ENCODE peak calls at places on chromosomes 11 and 22, in eight cellular contexts. S is AG09309, N is endothelial cell of umbilical vein, U is RWPE1, A is AG04449, P is AG10803, W is sigmoid colon, Y is Calu3. Z is an unnamed sample.

GRCh38 chr22:30206964-30207363 is 39.6 kb downstream of the LIF start:
- DNase-seq in S (no peak), N (peak), U (peak), A (peak), P (peak), W (peak), Y (peak), Z (peak)

GRCh38 chr11:24859801-24860300 is 363.0 kb downstream of the LUZP2 start:
- DNase-seq in S (no peak), N (no peak), U (no peak), A (no peak), P (no peak), W (no peak), Y (no peak), Z (no peak)

GRCh38 chr11:121291896-121292502 is 572 bp upstream of the SC5D start:
- DNase-seq in S (no peak), N (no peak), U (no peak), A (no peak), P (no peak), W (no peak), Y (no peak), Z (no peak)

GRCh38 chr22:22720201-22720723 is 75.8 kb downstream of the GGTLC2 start:
- DNase-seq in S (no peak), N (peak), U (no peak), A (peak), P (peak), W (no peak), Y (peak), Z (no peak)

GRCh38 chr22:37353839-37354238 is 71.5 kb downstream of the CYTH4 start:
- DNase-seq in S (peak), N (no peak), U (peak), A (no peak), P (peak), W (no peak), Y (no peak), Z (no peak)

GRCh38 chr11:4983851-4984250 is 10.8 kb upstream of the OR51L1 start:
- DNase-seq in S (no peak), N (no peak), U (no peak), A (no peak), P (no peak), W (no peak), Y (peak), Z (no peak)

GRCh38 chr11:269146-269890 is 8.9 kb upstream of the NLRP6 start:
- DNase-seq in S (no peak), N (no peak), U (no peak), A (no peak), P (peak), W (no peak), Y (no peak), Z (no peak)

GRCh38 chr11:119782673-119783072 is 53.7 kb upstream of the NECTIN1 start:
- DNase-seq in S (no peak), N (no peak), U (no peak), A (peak), P (peak), W (no peak), Y (no peak), Z (no peak)

GRCh38 chr11:70497536-70498075 is 99.3 kb downstream of the CTTN start:
- DNase-seq in S (no peak), N (no peak), U (no peak), A (no peak), P (no peak), W (peak), Y (no peak), Z (no peak)

GRCh38 chr22:49365191-49365837 is 462.4 kb downstream of the BRD1 start:
- DNase-seq in S (no peak), N (no peak), U (no peak), A (no peak), P (no peak), W (peak), Y (no peak), Z (no peak)

GRCh38 chr22:26403827-26404226 is 25.2 kb upstream of the ASPHD2 start:
- DNase-seq in S (no peak), N (no peak), U (no peak), A (no peak), P (no peak), W (no peak), Y (no peak), Z (no peak)

GRCh38 chr11:109077340-109077927 is 344.6 kb upstream of the C11orf87 start:
- DNase-seq in S (no peak), N (no peak), U (no peak), A (no peak), P (no peak), W (no peak), Y (no peak), Z (no peak)

GRCh38 chr22:29348956-29349355 is 33.5 kb upstream of the RASL10A start:
- DNase-seq in S (no peak), N (no peak), U (peak), A (no peak), P (no peak), W (no peak), Y (no peak), Z (no peak)

GRCh38 chr11:30949838-30950237 is 363.7 kb upstream of the MPPED2 start:
- DNase-seq in S (no peak), N (no peak), U (no peak), A (no peak), P (no peak), W (no peak), Y (no peak), Z (no peak)

GRCh38 chr11:26992031-26992541 is 1.8 kb upstream of the FIBIN start:
- DNase-seq in S (peak), N (no peak), U (peak), A (peak), P (peak), W (no peak), Y (no peak), Z (no peak)

GRCh38 chr22:17842386-17842785 is 68.1 kb upstream of the BID start:
- DNase-seq in S (no peak), N (no peak), U (no peak), A (no peak), P (no peak), W (peak), Y (no peak), Z (no peak)

GRCh38 chr11:34053161-34053686 is 1.7 kb downstream of the CAPRIN1 start:
- DNase-seq in S (no peak), N (peak), U (peak), A (no peak), P (peak), W (peak), Y (peak), Z (peak)

GRCh38 chr11:111632798-111633197 is 30.5 kb downstream of the SIK2 start:
- DNase-seq in S (no peak), N (no peak), U (no peak), A (no peak), P (no peak), W (no peak), Y (no peak), Z (no peak)

DNA sequence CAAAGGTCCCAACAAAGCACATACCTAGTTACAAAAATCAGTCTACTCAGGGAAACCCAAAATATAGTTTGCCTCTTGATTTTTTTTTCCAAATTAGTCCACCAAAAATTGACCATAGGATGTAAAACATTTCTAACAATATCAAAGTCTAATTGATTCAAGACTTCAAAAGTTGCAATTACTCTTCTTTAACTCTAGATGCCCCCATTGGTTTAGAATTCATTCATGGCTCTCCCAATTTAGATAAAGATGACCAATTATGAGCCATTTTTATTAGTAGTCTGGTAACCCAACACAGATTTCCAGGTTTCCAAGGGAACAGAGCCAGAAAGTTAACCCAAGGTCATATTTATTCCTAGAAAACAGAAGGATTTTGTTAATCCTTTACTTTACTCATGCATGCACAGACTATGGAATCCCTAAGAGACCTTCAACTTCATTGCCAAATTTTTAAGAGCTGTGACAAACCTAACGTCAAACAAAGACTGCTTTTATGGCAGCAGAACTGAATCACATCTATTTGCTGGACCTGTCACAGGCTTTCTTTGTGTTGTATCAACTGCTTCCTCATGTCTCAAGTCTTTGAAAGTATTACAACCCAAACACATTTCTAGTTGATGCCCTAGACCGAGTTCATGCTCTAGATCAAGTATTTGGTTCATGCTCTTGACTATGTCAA is 55.3 kb downstream of the C22orf42 start:
- DNase-seq in S (no peak), N (no peak), U (no peak), A (no peak), P (peak), W (no peak), Y (no peak), Z (no peak)
- TF ChIP-seq CTCF in S (peak), N (peak), U (no peak), A (no peak), P (peak), W (peak), Y (peak), Z (no peak)

GRCh38 chr11:7278314-7278917 is 26.7 kb downstream of the SYT9 start:
- DNase-seq in S (peak), N (peak), U (peak), A (no peak), P (peak), W (no peak), Y (peak), Z (no peak)
- TF ChIP-seq CTCF in S (peak), N (peak), U (peak), A (peak), P (peak), W (peak), Y (peak), Z (no peak)

GRCh38 chr11:14650064-14650463 is 6.5 kb downstream of the PDE3B start:
- DNase-seq in S (no peak), N (no peak), U (no peak), A (no peak), P (no peak), W (no peak), Y (no peak), Z (no peak)
- TF ChIP-seq CTCF in S (no peak), N (no peak), U (no peak), A (no peak), P (no peak), W (no peak), Y (no peak), Z (no peak)

GRCh38 chr11:92739020-92739419 is 230.4 kb upstream of the MTNR1B start:
- DNase-seq in S (peak), N (no peak), U (no peak), A (peak), P (peak), W (no peak), Y (no peak), Z (no peak)

GRCh38 chr11:92738281-92738680 is 231.2 kb upstream of the MTNR1B start:
- DNase-seq in S (no peak), N (no peak), U (no peak), A (no peak), P (peak), W (no peak), Y (no peak), Z (no peak)

GRCh38 chr11:92740251-92740650 is 229.2 kb upstream of the MTNR1B start:
- DNase-seq in S (no peak), N (no peak), U (no peak), A (no peak), P (no peak), W (no peak), Y (no peak), Z (no peak)

GRCh38 chr11:92735039-92735438 is 234.4 kb upstream of the MTNR1B start:
- DNase-seq in S (no peak), N (no peak), U (peak), A (no peak), P (no peak), W (no peak), Y (no peak), Z (no peak)
- TF ChIP-seq CTCF in S (peak), N (no peak), U (peak), A (peak), P (peak), W (no peak), Y (no peak), Z (no peak)

DNA sequence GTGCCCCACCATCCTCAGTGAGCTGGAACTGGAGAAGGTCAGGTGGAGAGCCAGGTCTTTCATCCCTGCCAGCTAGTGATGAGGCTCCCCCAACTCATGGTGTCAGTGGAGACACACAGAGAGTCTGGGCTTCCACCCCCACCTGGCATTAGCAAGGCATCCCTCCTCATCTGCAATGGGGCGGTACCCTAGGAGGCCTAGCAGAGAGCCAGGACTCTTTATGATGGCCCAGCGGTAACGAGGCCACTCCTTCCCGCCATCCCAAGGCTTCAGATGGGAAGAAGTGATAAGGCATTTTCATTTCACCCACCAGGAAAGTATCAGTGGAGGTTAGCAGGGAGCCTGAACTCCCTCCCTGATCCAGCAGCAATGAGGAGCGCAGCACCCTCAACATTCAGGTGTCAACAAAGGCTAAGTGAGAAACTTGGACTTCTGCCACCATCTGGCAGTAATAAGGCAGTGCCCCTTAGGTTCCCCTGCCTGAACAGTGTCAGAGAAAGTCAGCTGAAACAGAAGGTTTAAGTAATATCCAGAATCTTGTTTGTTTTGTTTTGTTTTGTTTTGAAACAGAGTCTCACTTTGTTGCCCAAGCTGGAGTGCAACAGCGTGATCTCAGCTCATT is 40.5 kb upstream of the FBLN1 start:
- DNase-seq in S (no peak), N (no peak), U (no peak), A (no peak), P (no peak), W (no peak), Y (no peak), Z (no peak)
- TF ChIP-seq CTCF in S (no peak), N (no peak), U (no peak), A (no peak), P (no peak), W (no peak), Y (no peak), Z (no peak)

DNA sequence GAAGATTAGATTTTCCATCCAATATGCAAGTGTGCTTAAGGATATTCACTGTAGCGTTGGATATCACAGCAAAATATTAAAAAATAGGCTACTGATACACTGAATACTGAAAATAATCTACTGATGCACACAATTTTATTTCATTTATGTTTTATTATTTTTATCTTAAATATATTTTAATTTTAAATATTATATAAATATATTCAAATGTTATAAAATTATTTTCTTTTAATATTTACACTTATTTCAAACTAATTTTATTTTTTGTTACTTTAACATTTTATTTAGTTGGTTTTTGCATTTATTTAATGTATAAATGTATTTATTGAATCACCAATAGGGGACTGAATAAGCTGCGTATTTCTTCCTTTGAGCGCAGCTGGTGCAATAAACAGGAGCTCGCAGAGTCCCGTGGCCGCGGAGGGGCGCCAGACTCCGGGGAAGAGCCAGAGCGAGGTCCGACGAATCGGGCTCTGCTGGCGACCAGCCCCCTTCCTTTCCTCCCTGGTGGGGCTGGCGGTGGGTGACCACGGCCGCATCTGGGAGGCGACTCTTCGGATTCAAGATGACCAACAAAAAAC is 12.2 kb downstream of the MMP3 start:
- DNase-seq in S (no peak), N (peak), U (no peak), A (no peak), P (peak), W (peak), Y (peak), Z (no peak)
- TF ChIP-seq CTCF in S (peak), N (peak), U (peak), A (peak), P (peak), W (peak), Y (peak), Z (no peak)

GRCh38 chr22:47167056-47167455 is 404.6 kb downstream of the TBC1D22A start:
- DNase-seq in S (no peak), N (no peak), U (no peak), A (no peak), P (no peak), W (peak), Y (no peak), Z (peak)

GRCh38 chr22:47169801-47170140 is 407.3 kb downstream of the TBC1D22A start:
- DNase-seq in S (no peak), N (no peak), U (no peak), A (no peak), P (no peak), W (no peak), Y (no peak), Z (peak)

GRCh38 chr22:47168441-47168840 is 406.0 kb downstream of the TBC1D22A start:
- DNase-seq in S (no peak), N (no peak), U (no peak), A (no peak), P (no peak), W (peak), Y (no peak), Z (peak)

GRCh38 chr22:47171441-47172221 is 409.2 kb downstream of the TBC1D22A start:
- DNase-seq in S (no peak), N (no peak), U (no peak), A (no peak), P (no peak), W (peak), Y (no peak), Z (peak)

DNA sequence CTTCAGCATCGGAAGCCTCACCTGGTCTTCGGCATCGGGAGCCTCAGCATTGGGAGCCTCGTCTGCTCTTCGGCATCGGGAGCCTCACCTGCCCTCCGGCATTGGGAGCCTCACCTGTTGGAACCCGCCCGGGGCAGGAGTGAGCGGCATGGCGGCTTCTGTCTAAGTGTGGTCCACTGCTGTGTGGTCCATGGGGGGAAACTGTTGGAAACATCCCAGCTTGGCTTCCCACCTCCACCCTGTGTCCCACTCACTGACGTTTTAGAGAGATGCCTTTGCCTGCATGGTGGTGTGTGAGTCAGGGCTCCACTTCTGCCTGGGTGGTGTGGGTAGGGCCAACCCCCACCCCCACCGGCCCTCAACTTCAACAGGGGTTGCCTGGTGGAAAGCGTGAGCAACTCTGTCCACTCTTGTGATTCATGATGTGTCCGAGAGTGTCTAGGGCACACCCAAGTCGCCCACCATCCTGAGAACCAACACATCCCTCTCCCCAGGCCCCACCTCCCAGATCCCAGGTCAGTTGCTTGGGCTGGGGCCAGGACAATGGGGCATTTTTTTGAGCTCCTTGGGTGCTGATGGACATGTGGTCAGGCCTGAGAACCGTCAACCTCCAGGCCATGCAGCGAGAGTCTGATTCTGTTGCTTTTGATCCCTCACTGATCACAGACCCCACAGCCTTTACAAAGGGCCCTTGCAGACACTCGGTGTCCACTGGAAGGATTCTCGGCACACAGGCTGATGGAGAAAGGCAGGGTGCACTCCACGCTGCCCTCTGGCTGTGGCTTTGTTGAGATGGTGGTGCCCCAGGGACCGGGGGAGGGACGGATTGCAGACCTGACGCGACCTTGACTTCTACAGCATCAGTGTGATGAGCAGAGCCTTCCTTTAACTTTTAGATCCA is 406.7 kb downstream of the TBC1D22A start:
- DNase-seq in S (no peak), N (peak), U (no peak), A (no peak), P (no peak), W (peak), Y (peak), Z (peak)
- TF ChIP-seq CTCF in S (peak), N (peak), U (no peak), A (peak), P (peak), W (no peak), Y (no peak), Z (no peak)

GRCh38 chr22:20153945-20154344 is 3.1 kb upstream of the CCDC188 start:
- DNase-seq in S (no peak), N (no peak), U (no peak), A (no peak), P (no peak), W (no peak), Y (no peak), Z (no peak)
- TF ChIP-seq CTCF in S (no peak), N (no peak), U (no peak), A (no peak), P (no peak), W (no peak), Y (no peak), Z (no peak)

GRCh38 chr11:17405232-17406005 is 17.0 kb upstream of the KCNJ11 start:
- DNase-seq in S (no peak), N (no peak), U (no peak), A (no peak), P (peak), W (peak), Y (peak), Z (no peak)
- TF ChIP-seq CTCF in S (no peak), N (no peak), U (no peak), A (no peak), P (peak), W (no peak), Y (no peak), Z (no peak)

Z was measured in omental fat pad.